ENCODE peak calls at places on chromosomes 6 and 20, in ten cellular contexts. M is spleen, N is IMR-90, U is A549, K is sigmoid colon, X is NB4, C is ovary, E is stomach, B is esophagus muscularis mucosa, Z is HepG2. Y is an unnamed sample.

GRCh38 chr6:147204060-147204785 is at the start of gene STXBP5:
- DNase-seq in M (peak), N (peak), U (peak), K (peak), X (peak), C (peak), E (peak), B (no peak), Z (peak), Y (no peak)

GRCh38 chr6:4582506-4582905 is 193.7 kb upstream of the CDYL start:
- DNase-seq in M (no peak), N (peak), U (no peak), K (no peak), X (peak), C (no peak), E (no peak), B (peak), Z (no peak), Y (no peak)

GRCh38 chr20:40442181-40442963 is 246.7 kb downstream of the MAFB start:
- DNase-seq in M (no peak), N (no peak), U (no peak), K (no peak), X (peak), C (no peak), E (no peak), B (peak), Z (no peak), Y (no peak)

GRCh38 chr6:43926644-43927524 is 156.9 kb downstream of the VEGFA start:
- DNase-seq in M (peak), N (peak), U (peak), K (peak), X (peak), C (peak), E (peak), B (no peak), Z (peak), Y (peak)

GRCh38 chr6:28734443-28734959 is 189.3 kb downstream of the TRIM27 start:
- DNase-seq in M (no peak), N (no peak), U (no peak), K (no peak), X (no peak), C (no peak), E (no peak), B (peak), Z (no peak), Y (no peak)

GRCh38 chr6:167331565-167331964 is 6.7 kb downstream of the TTLL2 start:
- DNase-seq in M (no peak), N (no peak), U (no peak), K (no peak), X (no peak), C (no peak), E (peak), B (no peak), Z (no peak), Y (no peak)

GRCh38 chr20:36214684-36215256 is 21.5 kb upstream of the AAR2 start:
- DNase-seq in M (peak), N (peak), U (peak), K (no peak), X (peak), C (no peak), E (no peak), B (no peak), Z (peak), Y (peak)

GRCh38 chr20:17460119-17460518 is 71.1 kb downstream of the BFSP1 start:
- DNase-seq in M (no peak), N (no peak), U (peak), K (no peak), X (no peak), C (no peak), E (no peak), B (no peak), Z (no peak), Y (peak)

GRCh38 chr20:37383229-37383989 is 37.5 kb downstream of the SRC start:
- DNase-seq in M (peak), N (peak), U (peak), K (peak), X (no peak), C (peak), E (peak), B (no peak), Z (no peak), Y (peak)

GRCh38 chr6:158038291-158039177 is 56.9 kb downstream of the SYNJ2 start:
- DNase-seq in M (peak), N (no peak), U (no peak), K (peak), X (no peak), C (no peak), E (no peak), B (no peak), Z (no peak), Y (no peak)

GRCh38 chr6:1737463-1738311 is 128.0 kb downstream of the FOXC1 start:
- DNase-seq in M (no peak), N (no peak), U (no peak), K (no peak), X (no peak), C (no peak), E (no peak), B (no peak), Z (no peak), Y (no peak)

GRCh38 chr6:80211295-80211694 is 104.8 kb downstream of the BCKDHB start:
- DNase-seq in M (no peak), N (peak), U (no peak), K (no peak), X (no peak), C (no peak), E (no peak), B (no peak), Z (no peak), Y (no peak)

GRCh38 chr20:819680-820327 is 13.7 kb upstream of the FAM110A start:
- DNase-seq in M (no peak), N (no peak), U (no peak), K (no peak), X (no peak), C (no peak), E (no peak), B (no peak), Z (no peak), Y (no peak)

GRCh38 chr6:108133594-108134179 is 32.1 kb upstream of the NR2E1 start:
- DNase-seq in M (peak), N (peak), U (peak), K (peak), X (peak), C (peak), E (peak), B (no peak), Z (peak), Y (peak)

GRCh38 chr20:31569163-31570020 is 35.7 kb upstream of the ID1 start:
- DNase-seq in M (peak), N (peak), U (peak), K (peak), X (peak), C (peak), E (peak), B (no peak), Z (peak), Y (no peak)

GRCh38 chr6:115393821-115394220 is 666.9 kb downstream of the FRK start:
- DNase-seq in M (peak), N (no peak), U (no peak), K (no peak), X (no peak), C (no peak), E (no peak), B (no peak), Z (no peak), Y (no peak)

GRCh38 chr6:132188865-132189264 is 212.4 kb downstream of the MOXD1 start:
- DNase-seq in M (no peak), N (peak), U (no peak), K (no peak), X (peak), C (no peak), E (no peak), B (no peak), Z (no peak), Y (no peak)

GRCh38 chr6:70312165-70312564 is 9.3 kb upstream of the COL9A1 start:
- DNase-seq in M (no peak), N (peak), U (no peak), K (no peak), X (peak), C (no peak), E (no peak), B (no peak), Z (peak), Y (peak)

GRCh38 chr6:3650959-3651697 is 100.4 kb downstream of the PXDC1 start:
- DNase-seq in M (no peak), N (no peak), U (no peak), K (no peak), X (no peak), C (no peak), E (no peak), B (peak), Z (no peak), Y (no peak)

GRCh38 chr6:16236648-16237199 is 1.7 kb upstream of the GMPR start:
- DNase-seq in M (peak), N (peak), U (no peak), K (peak), X (peak), C (no peak), E (peak), B (no peak), Z (no peak), Y (no peak)

GRCh38 chr6:7151381-7151780 is 43.6 kb downstream of the RREB1 start:
- DNase-seq in M (no peak), N (no peak), U (no peak), K (no peak), X (peak), C (no peak), E (no peak), B (no peak), Z (peak), Y (no peak)

GRCh38 chr6:125829433-125829832 is 38.7 kb downstream of the NCOA7 start:
- DNase-seq in M (no peak), N (no peak), U (no peak), K (no peak), X (no peak), C (no peak), E (no peak), B (no peak), Z (no peak), Y (no peak)

GRCh38 chr20:25372584-25373336 is 17.9 kb downstream of the ABHD12 start:
- DNase-seq in M (no peak), N (peak), U (peak), K (no peak), X (peak), C (no peak), E (no peak), B (no peak), Z (no peak), Y (peak)

GRCh38 chr20:58420798-58421496 is 31.9 kb downstream of the VAPB start:
- DNase-seq in M (no peak), N (peak), U (peak), K (no peak), X (no peak), C (no peak), E (no peak), B (no peak), Z (no peak), Y (peak)

GRCh38 chr6:55474386-55474785 is 104.6 kb downstream of the HMGCLL1 start:
- DNase-seq in M (no peak), N (peak), U (no peak), K (no peak), X (no peak), C (no peak), E (no peak), B (no peak), Z (no peak), Y (no peak)

GRCh38 chr6:130223508-130223907 is 757 bp upstream of the SAMD3 start:
- DNase-seq in M (peak), N (no peak), U (no peak), K (no peak), X (peak), C (no peak), E (no peak), B (no peak), Z (no peak), Y (no peak)

GRCh38 chr20:5078399-5078958 is 41.3 kb downstream of the PCNA start:
- DNase-seq in M (peak), N (peak), U (peak), K (peak), X (peak), C (peak), E (peak), B (no peak), Z (peak), Y (peak)

GRCh38 chr6:165704001-165704748 is 41.1 kb upstream of the PDE10A start:
- DNase-seq in M (no peak), N (peak), U (no peak), K (no peak), X (no peak), C (no peak), E (peak), B (no peak), Z (no peak), Y (no peak)

GRCh38 chr20:62921119-62921687 is 5.1 kb downstream of the DIDO1 start:
- DNase-seq in M (no peak), N (peak), U (peak), K (no peak), X (peak), C (no peak), E (peak), B (no peak), Z (peak), Y (peak)

GRCh38 chr6:80517525-80517924 is 411.1 kb downstream of the BCKDHB start:
- DNase-seq in M (no peak), N (no peak), U (no peak), K (no peak), X (no peak), C (no peak), E (no peak), B (no peak), Z (no peak), Y (no peak)

GRCh38 chr6:105015482-105015881 is 58.6 kb downstream of the LIN28B start:
- DNase-seq in M (no peak), N (peak), U (no peak), K (no peak), X (no peak), C (no peak), E (no peak), B (no peak), Z (no peak), Y (no peak)

GRCh38 chr6:20481281-20481680 is 53.0 kb upstream of the CDKAL1 start:
- DNase-seq in M (no peak), N (no peak), U (no peak), K (no peak), X (no peak), C (no peak), E (no peak), B (no peak), Z (no peak), Y (no peak)

GRCh38 chr6:20474756-20475542 is 59.3 kb upstream of the CDKAL1 start:
- DNase-seq in M (no peak), N (no peak), U (no peak), K (no peak), X (no peak), C (no peak), E (no peak), B (no peak), Z (no peak), Y (no peak)

GRCh38 chr6:20476501-20477043 is 57.7 kb upstream of the CDKAL1 start:
- DNase-seq in M (no peak), N (no peak), U (no peak), K (no peak), X (no peak), C (no peak), E (no peak), B (no peak), Z (no peak), Y (no peak)

GRCh38 chr6:20477485-20477884 is 56.8 kb upstream of the CDKAL1 start:
- DNase-seq in M (no peak), N (no peak), U (no peak), K (no peak), X (no peak), C (no peak), E (no peak), B (no peak), Z (no peak), Y (no peak)

DNA sequence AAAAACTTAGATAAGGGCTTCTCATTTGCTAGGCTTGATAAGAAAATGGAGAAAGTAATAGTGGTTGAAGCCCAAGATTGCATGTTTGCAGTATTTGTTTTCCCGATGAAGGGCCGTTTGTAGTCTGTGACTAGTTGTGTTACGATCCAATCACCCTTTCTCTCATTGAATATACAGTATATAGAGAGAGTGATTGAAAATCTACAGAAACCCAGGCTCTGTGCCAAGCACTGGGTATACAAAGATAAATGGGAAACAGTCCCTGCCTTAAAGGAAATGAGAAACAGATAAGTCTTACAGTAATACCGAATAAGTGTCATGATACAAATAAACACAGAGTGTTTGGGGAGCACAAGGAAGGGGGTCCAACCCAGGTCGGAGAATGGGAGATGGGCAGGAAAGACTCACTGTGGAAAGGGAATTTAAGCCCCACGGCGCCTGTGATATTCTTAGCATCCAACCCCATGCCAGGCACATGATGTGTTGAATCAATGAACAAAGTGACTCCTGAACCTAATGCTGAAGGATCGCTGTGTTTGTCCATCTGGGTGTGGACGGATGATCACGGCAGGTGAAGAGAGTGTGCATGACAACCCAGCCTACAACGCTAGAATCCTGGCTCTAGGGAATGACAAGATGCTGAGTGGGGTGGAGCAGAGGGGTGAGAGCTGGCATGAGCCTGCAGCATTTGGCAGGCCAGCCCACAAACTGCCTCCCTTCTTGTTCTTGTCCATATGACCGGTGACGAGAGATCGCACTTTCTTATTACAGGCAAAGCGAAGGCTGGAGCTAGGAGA is 55.0 kb upstream of the CDKAL1 start:
- DNase-seq in M (no peak), N (no peak), U (no peak), K (no peak), X (no peak), C (no peak), E (no peak), B (no peak), Z (no peak), Y (no peak)
- TF ChIP-seq POLR2A in M (no peak), N (no peak), U (no peak), K (no peak), X (no peak), C (no peak), E (no peak), B (no peak), Z (no peak), Y (no peak)

GRCh38 chr6:113901482-113901881 is 44.3 kb downstream of the MARCKS start:
- DNase-seq in M (no peak), N (peak), U (no peak), K (no peak), X (no peak), C (no peak), E (no peak), B (no peak), Z (no peak), Y (no peak)

GRCh38 chr6:113908801-113909200 is 51.7 kb downstream of the MARCKS start:
- DNase-seq in M (no peak), N (no peak), U (no peak), K (no peak), X (no peak), C (no peak), E (no peak), B (no peak), Z (no peak), Y (no peak)

GRCh38 chr6:113907107-113907506 is 50.0 kb downstream of the MARCKS start:
- DNase-seq in M (no peak), N (no peak), U (no peak), K (no peak), X (no peak), C (no peak), E (no peak), B (no peak), Z (peak), Y (no peak)

GRCh38 chr6:113909224-113909856 is 52.2 kb downstream of the MARCKS start:
- DNase-seq in M (no peak), N (peak), U (peak), K (no peak), X (peak), C (no peak), E (no peak), B (no peak), Z (peak), Y (peak)

GRCh38 chr6:113903666-113904330 is 46.7 kb downstream of the MARCKS start:
- DNase-seq in M (peak), N (peak), U (no peak), K (peak), X (no peak), C (peak), E (peak), B (no peak), Z (peak), Y (no peak)
- TF ChIP-seq POLR2A in M (peak), N (no peak), U (no peak), K (no peak), X (no peak), C (no peak), E (no peak), B (no peak), Z (no peak), Y (no peak)

DNA sequence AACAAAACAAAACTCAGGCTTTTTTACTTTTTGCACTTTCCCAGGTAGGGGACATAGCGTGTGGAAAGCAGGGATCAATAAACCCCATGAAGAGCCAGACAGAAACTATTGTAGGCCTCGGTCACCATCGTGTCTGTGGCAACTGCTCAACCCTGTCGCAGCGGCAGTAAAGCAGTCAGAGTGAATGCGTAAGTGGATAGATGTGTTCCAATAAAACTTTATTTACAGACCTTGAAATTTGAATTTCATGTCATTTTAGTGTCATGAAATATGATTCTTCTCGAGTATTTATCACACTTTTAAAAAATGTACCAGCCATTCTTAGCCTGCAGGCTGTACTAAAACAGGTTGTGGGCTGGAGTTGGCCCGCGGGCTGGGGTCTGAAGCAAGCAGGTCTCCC is 14.5 kb downstream of the BMP7 start:
- DNase-seq in M (no peak), N (no peak), U (no peak), K (no peak), X (no peak), C (no peak), E (no peak), B (no peak), Z (no peak), Y (no peak)
- TF ChIP-seq POLR2A in M (no peak), N (no peak), U (no peak), K (no peak), X (no peak), C (no peak), E (no peak), B (no peak), Z (no peak), Y (no peak)

DNA sequence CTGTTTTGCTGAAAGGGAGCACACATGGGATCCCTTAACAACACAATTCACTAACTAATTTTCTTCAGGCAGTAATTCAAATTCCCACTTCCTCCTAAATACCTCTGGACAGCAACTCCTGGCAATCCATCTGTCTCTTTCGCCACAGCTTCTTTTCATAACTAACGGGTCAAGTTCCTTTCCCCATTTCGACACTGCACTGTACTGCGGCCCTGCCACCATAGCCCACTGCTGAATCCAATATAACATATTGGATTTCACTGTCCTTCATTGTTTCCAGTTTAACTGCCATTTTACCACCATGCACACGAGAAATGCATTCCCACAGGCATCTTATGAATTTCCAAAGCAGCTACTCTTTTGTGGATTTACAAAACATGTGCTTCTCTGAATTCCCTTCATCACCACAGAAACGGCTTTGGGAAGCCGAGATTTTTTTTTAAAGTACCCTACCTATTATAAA is 1.4 kb downstream of the NUDT3 start:
- DNase-seq in M (peak), N (peak), U (peak), K (peak), X (peak), C (peak), E (no peak), B (no peak), Z (peak), Y (no peak)
- TF ChIP-seq POLR2A in M (no peak), N (no peak), U (no peak), K (no peak), X (no peak), C (no peak), E (no peak), B (no peak), Z (peak), Y (no peak)